ENCODE peak calls at places on chromosomes 12 and 14, in seven cellular contexts. E, J, N, T, A, I and S are unnamed samples.

GRCh38 chr12:69074559-69075349 is 141.8 kb upstream of the CPM start:
- DNase-seq in A (no peak), I (no peak), T (no peak), N (no peak), J (no peak), E (no peak), S (no peak)

GRCh38 chr14:96717116-96717515 is 80.1 kb upstream of the VRK1 start:
- DNase-seq in I (no peak), N (no peak), J (no peak), E (no peak), T (no peak), A (no peak), S (no peak)

GRCh38 chr14:63896278-63896720 is 43.5 kb downstream of the SYNE2 start:
- DNase-seq in E (no peak), T (no peak), A (peak; percentile 73), I (no peak), J (no peak), N (peak; percentile 91), S (no peak)

GRCh38 chr12:13436696-13437391 is 240.3 kb downstream of the EMP1 start:
- DNase-seq in J (no peak), T (no peak), N (no peak), A (no peak), I (no peak), E (no peak), S (no peak)

GRCh38 chr12:75666980-75667359 is 155.6 kb upstream of the KRR1 start:
- DNase-seq in A (no peak), E (no peak), I (no peak), T (no peak), J (no peak), N (peak; percentile 67), S (no peak)

GRCh38 chr12:1300460-1300859 is 293.9 kb downstream of the FBXL14 start:
- DNase-seq in T (no peak), I (no peak), J (no peak), A (no peak), N (no peak), E (no peak), S (no peak)

GRCh38 chr12:30795660-30796507 is 41.1 kb upstream of the CAPRIN2 start:
- DNase-seq in I (peak; percentile 83), T (peak; percentile 89), J (peak; percentile 17), A (peak; percentile 77), N (peak; percentile 70), E (peak; percentile 75), S (peak; percentile 46)

GRCh38 chr14:75523771-75524171 is 1.5 kb downstream of the BATF start:
- DNase-seq in I (no peak), A (peak; percentile 53), N (peak; percentile 17), T (no peak), J (no peak), E (no peak), S (no peak)

GRCh38 chr12:8036366-8036765 is 3.9 kb downstream of the FOXJ2 start:
- DNase-seq in T (no peak), A (no peak), N (no peak), I (no peak), J (no peak), E (no peak), S (no peak)

GRCh38 chr14:51677276-51677675 is 25.6 kb downstream of the FRMD6 start:
- DNase-seq in N (peak; percentile 82), T (no peak), I (no peak), E (no peak), J (no peak), A (no peak), S (no peak)

GRCh38 chr12:92278378-92278828 is 132.8 kb upstream of the BTG1 start:
- DNase-seq in N (peak; percentile 28), J (no peak), E (no peak), I (no peak), T (no peak), A (no peak), S (no peak)

GRCh38 chr12:90262261-90262660 is 553.6 kb upstream of the ATP2B1 start:
- DNase-seq in E (no peak), T (no peak), I (no peak), J (no peak), N (no peak), A (peak; percentile 61), S (no peak)